ENCODE peak calls at places on chromosomes 4 and X, in five cellular contexts. O, W, Z, C and H are unnamed samples.

GRCh38 chrX:12496343-12496742 is 294.9 kb upstream of the PRPS2 start:
- DNase-seq in O (no peak), W (no peak), Z (no peak), C (no peak), H (no peak)

GRCh38 chr4:109631709-109632108 is 71.5 kb downstream of the CASP6 start:
- DNase-seq in O (no peak), W (peak; percentile 18), Z (no peak), C (peak; percentile 24), H (no peak)

GRCh38 chr4:110610940-110611785 is 11.7 kb downstream of the PITX2 start:
- DNase-seq in O (no peak), W (no peak), Z (no peak), C (no peak), H (no peak)

GRCh38 chr4:183468210-183469095 is 24.0 kb downstream of the CDKN2AIP start:
- DNase-seq in O (no peak), W (no peak), Z (no peak), C (no peak), H (no peak)

GRCh38 chr4:89998350-89999098 is 103.9 kb downstream of the MMRN1 start:
- DNase-seq in O (no peak), W (no peak), Z (no peak), C (peak; percentile 25), H (no peak)

GRCh38 chr4:37244583-37245390 is at the start of gene NWD2:
- DNase-seq in O (peak; percentile 42), W (no peak), Z (no peak), C (peak; percentile 74), H (peak; percentile 35)

GRCh38 chr4:3318561-3319021 is 25.8 kb downstream of the RGS12 start:
- DNase-seq in O (no peak), W (no peak), Z (peak; percentile 46), C (peak; percentile 67), H (no peak)

GRCh38 chr4:95289028-95289634 is 259.6 kb downstream of the UNC5C start:
- DNase-seq in O (no peak), W (no peak), Z (no peak), C (no peak), H (no peak)

GRCh38 chr4:24808261-24808660 is 12.9 kb downstream of the SOD3 start:
- DNase-seq in O (no peak), W (no peak), Z (no peak), C (no peak), H (no peak)

GRCh38 chrX:155951237-155951789 is 46.2 kb upstream of the IL9R start:
- DNase-seq in O (no peak), W (no peak), Z (no peak), C (no peak), H (no peak)

GRCh38 chr4:152983221-152983620 is 47.1 kb downstream of the FHDC1 start:
- DNase-seq in O (peak; percentile 14), W (no peak), Z (no peak), C (peak; percentile 42), H (no peak)

GRCh38 chr4:1055721-1056590 is 44.5 kb downstream of the FGFRL1 start:
- DNase-seq in O (no peak), W (peak; percentile 91), Z (peak; percentile 66), C (peak; percentile 71), H (peak; percentile 78)

GRCh38 chrX:75038925-75039324 is 113.7 kb upstream of the NEXMIF start:
- DNase-seq in O (no peak), W (peak; percentile 41), Z (no peak), C (peak; percentile 2), H (peak; percentile 3)

GRCh38 chr4:156298230-156298629 is 344.6 kb upstream of the CTSO start:
- DNase-seq in O (no peak), W (no peak), Z (peak; percentile 87), C (peak; percentile 56), H (no peak)

DNA sequence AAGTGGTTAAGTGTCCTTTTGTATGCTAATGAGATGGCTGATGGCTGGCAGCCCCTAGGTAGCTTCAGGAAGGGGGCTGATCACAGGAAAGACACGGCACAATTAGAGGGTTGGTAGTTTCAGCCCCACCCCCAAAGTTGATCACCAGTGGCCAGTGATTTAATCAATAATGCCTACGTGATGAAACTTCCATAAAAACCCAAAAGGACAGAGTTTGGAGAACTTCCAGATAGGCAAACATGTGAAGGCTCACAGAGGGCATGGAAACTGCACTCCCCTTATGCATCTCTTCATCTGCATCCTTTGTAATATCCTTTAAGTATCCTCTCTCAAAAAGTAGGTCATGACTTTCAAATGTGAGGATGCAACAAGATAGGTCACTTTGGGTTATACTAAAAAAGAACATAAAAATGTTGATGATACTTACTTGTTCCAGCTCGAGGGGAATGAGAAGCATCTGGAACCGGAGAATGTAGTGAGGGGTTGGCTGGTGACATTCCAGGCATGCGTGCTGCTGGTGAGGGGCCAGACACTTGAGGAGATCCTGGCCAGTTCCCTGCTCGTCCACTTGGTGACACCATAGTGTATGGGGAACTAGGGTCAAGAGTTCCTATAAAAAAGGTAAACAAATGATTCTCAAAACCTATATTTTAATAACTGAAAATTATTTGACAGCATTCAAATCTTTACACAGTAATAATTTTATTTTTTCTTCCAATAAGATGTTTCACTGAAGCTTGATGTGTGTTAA is 16.7 kb upstream of the CXorf38 start:
- DNase-seq in O (no peak), W (no peak), Z (no peak), C (peak; percentile 56), H (no peak)
- TF ChIP-seq CTCF in O (peak; percentile 36), W (no peak), Z (no peak), C (peak; percentile 50), H (peak; percentile 26)

DNA sequence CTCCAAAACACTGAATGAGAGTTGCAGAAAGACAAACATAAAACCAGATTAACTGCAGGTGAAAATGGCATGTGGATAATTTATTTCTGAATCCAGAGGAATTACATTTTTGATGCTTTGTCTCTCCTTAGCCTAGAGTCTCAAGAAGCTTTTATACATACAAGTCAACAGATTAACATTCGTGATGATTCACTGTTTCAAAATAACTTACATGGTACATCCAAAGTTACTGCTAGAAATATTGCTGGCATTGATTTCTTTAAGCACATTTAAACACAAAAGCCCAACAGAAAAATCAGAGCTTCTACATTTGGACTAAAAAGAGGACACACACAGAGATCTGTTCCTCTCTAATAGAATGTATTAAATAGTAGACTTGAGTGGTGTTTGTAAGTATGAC is 105.6 kb downstream of the AMELX start:
- DNase-seq in O (no peak), W (no peak), Z (no peak), C (no peak), H (no peak)
- TF ChIP-seq CTCF in O (no peak), W (no peak), Z (no peak), C (no peak), H (no peak)

DNA sequence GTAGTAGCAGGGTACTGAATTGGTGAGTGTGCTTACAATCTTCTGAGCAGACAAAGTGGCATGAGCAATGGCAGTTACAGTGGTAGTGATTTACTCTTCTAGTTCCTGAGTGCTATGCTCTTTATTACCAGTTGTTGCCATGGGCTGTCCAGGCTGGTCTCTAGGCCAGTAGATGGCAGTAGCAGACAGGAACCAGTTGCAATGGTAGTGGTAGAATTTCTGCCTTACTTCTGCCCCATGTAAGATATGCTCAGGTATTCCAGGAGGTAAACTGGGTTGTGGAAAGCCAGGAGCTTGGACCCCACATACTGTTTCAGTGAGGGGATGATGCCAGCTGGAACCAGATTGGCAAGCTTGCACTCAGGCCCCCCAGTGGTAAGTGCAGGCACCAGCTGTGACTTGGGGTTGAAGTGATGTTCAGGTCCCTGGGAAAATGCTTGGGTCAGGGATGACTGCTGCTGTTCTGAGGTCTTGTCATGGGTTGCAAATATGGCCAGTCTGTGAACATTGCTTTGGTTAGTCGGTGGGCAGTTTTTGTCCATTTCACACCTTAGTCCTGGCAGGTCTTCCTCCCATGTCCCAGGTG is 63.0 kb upstream of the ZXDB start:
- DNase-seq in O (no peak), W (peak; percentile 9), Z (no peak), C (peak; percentile 23), H (no peak)
- TF ChIP-seq CTCF in O (peak; percentile 50), W (peak; percentile 33), Z (no peak), C (peak; percentile 58), H (no peak)

GRCh38 chrX:131729295-131729694 is 185.4 kb downstream of the OR13H1 start:
- DNase-seq in O (no peak), W (no peak), Z (peak; percentile 94), C (no peak), H (peak; percentile 28)
- TF ChIP-seq CTCF in O (no peak), W (no peak), Z (no peak), C (no peak), H (peak; percentile 39)

DNA sequence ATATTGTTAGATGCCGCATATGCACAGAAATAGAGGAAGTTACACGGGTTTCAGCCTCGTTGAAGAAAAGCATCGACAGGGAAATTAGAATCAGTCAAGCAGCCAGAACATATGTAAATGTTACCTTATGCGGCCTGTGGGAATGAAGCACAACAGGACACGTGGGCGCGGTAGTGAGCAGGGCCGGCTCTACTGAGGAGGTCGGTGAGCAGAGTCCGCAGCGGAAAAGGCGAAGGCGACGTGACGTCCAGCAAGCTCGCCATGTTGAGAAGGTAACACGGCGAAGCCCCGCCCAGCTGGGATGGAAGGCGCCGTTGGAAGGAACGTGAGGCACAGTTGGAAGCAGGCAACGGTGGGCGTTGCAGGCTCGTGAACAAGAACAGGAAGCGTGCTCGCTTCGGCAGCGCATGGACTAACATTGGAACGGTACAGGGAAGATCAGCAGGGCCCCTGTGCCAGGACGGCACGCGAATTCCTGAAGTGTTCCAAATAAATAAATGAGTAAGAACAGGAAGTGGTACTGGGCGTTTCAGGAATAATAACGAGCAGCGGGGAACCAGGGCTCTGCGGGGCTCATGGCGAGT is 54.6 kb downstream of the MTNR1A start:
- DNase-seq in O (no peak), W (no peak), Z (no peak), C (no peak), H (no peak)
- TF ChIP-seq CTCF in O (no peak), W (no peak), Z (no peak), C (no peak), H (no peak)